ENCODE peak calls at places on chromosomes 6 and 20, in six cellular contexts. K is K562, L is HepG2, O is GM12878, P is GM12891, F is H1. W is an unnamed sample.

GRCh38 chr6:163381118-163381751 is 33.3 kb upstream of the QKI start:
- DNase-seq in K (no peak), L (peak; percentile 28), O (no peak), P (no peak), F (no peak), W (no peak)

GRCh38 chr6:132512638-132513632 is at the start of gene STX7:
- DNase-seq in K (peak; percentile 96), L (peak; percentile 91), O (peak; percentile 48), P (peak; percentile 74), F (peak; percentile 89), W (peak; percentile 75)

GRCh38 chr6:108951351-108951953 is 103.2 kb downstream of the ARMC2 start:
- DNase-seq in K (no peak), L (no peak), O (no peak), P (no peak), F (no peak), W (no peak)

GRCh38 chr6:146224988-146225387 is 196.1 kb downstream of the GRM1 start:
- DNase-seq in K (no peak), L (no peak), O (no peak), P (no peak), F (no peak), W (no peak)

GRCh38 chr6:26224940-26225847 is 138.0 kb downstream of the HFE start:
- DNase-seq in K (no peak), L (no peak), O (no peak), P (no peak), F (peak; percentile 69), W (no peak)

GRCh38 chr6:32081168-32081624 is 27.9 kb downstream of the TNXB start:
- DNase-seq in K (peak; percentile 72), L (no peak), O (no peak), P (no peak), F (no peak), W (no peak)

GRCh38 chr20:45092898-45093297 is 8.0 kb downstream of the KCNS1 start:
- DNase-seq in K (no peak), L (no peak), O (no peak), P (no peak), F (no peak), W (no peak)

GRCh38 chr6:53483423-53484353 is 61.2 kb downstream of the GCLC start:
- DNase-seq in K (peak; percentile 45), L (peak; percentile 26), O (no peak), P (no peak), F (no peak), W (no peak)

GRCh38 chr6:147154454-147154853 is 49.8 kb upstream of the STXBP5 start:
- DNase-seq in K (no peak), L (peak; percentile 9), O (no peak), P (no peak), F (no peak), W (no peak)

GRCh38 chr6:133774356-133774755 is 114.6 kb upstream of the TCF21 start:
- DNase-seq in K (no peak), L (no peak), O (no peak), P (no peak), F (no peak), W (no peak)

GRCh38 chr6:150756170-150756569 is 109.3 kb upstream of the MTHFD1L start:
- DNase-seq in K (no peak), L (no peak), O (no peak), P (no peak), F (no peak), W (no peak)

GRCh38 chr20:25398363-25399037 is 7.9 kb upstream of the ABHD12 start:
- DNase-seq in K (no peak), L (peak; percentile 34), O (no peak), P (no peak), F (no peak), W (no peak)

GRCh38 chr20:23446505-23446904 is 6.2 kb downstream of the CST11 start:
- DNase-seq in K (peak; percentile 43), L (peak; percentile 82), O (peak; percentile 11), P (no peak), F (peak; percentile 88), W (peak; percentile 27)

GRCh38 chr6:88494401-88495140 is 328.4 kb upstream of the CNR1 start:
- DNase-seq in K (no peak), L (no peak), O (peak; percentile 67), P (no peak), F (no peak), W (no peak)

GRCh38 chr6:138307816-138308727 is 69.6 kb upstream of the SMIM28 start:
- DNase-seq in K (peak; percentile 28), L (peak; percentile 13), O (no peak), P (no peak), F (no peak), W (no peak)

GRCh38 chr6:35973670-35974222 is 50.7 kb downstream of the SLC26A8 start:
- DNase-seq in K (peak; percentile 67), L (peak; percentile 93), O (peak; percentile 67), P (peak; percentile 37), F (no peak), W (peak; percentile 36)

GRCh38 chr6:28224131-28225055 is 682 bp upstream of the ZSCAN9 start:
- DNase-seq in K (no peak), L (no peak), O (no peak), P (no peak), F (no peak), W (no peak)

GRCh38 chr6:166575190-166575589 is 11.3 kb downstream of the RAMACL start:
- DNase-seq in K (no peak), L (no peak), O (no peak), P (no peak), F (no peak), W (no peak)

GRCh38 chr20:24660651-24661050 is 191.2 kb downstream of the SYNDIG1 start:
- DNase-seq in K (no peak), L (no peak), O (no peak), P (no peak), F (no peak), W (no peak)

GRCh38 chr20:46689082-46689753 is at the start of gene TP53RK:
- DNase-seq in K (peak; percentile 97), L (peak; percentile 81), O (peak; percentile 97), P (peak; percentile 80), F (peak; percentile 96), W (peak; percentile 79)
- TF ChIP-seq POLR2AphosphoS5 in K (peak; percentile 69), L (peak; percentile 92), O (peak; percentile 79), P (peak; percentile 67), F (peak; percentile 78), W (peak; percentile 42)

DNA sequence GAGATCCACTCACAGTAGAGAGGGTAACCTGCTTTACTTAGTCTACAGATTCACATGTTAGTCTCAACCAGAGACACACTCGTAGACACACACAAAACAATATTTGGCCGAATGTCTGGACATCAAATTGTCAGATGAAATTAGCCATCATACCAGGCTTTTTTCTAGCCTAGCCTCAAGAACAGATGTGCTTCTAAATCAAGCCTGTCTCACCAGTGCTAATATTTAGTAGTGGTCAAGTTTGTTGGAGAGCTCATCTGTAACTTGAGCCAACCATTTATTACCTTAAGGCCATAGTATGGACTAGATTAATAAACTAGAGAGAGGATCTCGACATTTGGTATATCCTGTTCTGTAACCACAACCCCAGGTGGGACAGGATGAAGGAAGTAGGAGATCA is 1118.8 kb upstream of the MAP3K7 start:
- DNase-seq in K (no peak), L (no peak), O (no peak), P (no peak), F (no peak), W (no peak)
- TF ChIP-seq TAF1 in K (no peak), L (no peak), O (no peak), P (no peak), F (no peak), W (no peak)

DNA sequence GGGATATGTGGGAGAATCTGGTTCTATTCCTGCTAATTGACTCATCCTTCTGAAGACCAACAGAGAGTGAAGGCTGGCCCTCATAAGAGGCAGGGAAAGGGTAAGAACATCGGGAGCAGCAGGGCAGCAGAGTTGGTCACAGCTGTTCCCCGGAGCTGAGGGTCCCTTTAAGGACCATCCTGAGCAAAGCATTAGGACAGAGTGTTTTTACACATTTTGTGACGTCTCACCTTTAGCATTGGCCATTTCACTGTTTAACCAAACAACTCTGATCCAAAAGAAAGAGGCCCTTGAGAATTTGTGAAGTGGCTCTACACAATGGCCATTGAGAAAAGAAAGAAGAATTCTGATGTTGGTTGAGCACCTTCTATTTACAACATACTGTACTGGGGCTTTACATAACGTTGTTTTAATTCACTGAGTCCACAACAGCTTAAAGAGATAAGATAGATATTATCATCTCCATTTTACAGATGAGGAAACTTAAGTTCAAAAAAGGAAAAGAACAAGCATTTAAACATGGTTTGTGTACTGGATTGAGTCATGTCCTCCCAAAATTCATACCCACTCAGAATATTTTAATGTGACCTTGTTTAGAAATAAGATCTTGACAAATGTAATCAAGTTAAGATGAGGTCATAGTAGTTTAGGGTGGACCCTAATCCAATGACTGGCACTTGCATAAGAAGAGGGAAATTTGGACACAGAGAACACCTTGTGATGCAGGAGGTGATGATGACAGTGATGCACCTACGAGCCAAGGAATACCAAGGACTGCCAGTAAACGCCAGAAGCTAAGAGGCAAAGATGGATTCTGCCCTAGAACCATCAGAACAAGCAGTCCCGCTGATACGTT is 62.0 kb downstream of the VGLL2 start:
- DNase-seq in K (no peak), L (no peak), O (no peak), P (no peak), F (no peak), W (no peak)
- TF ChIP-seq POLR2A in K (no peak), L (no peak), O (no peak), P (no peak), F (no peak), W (no peak)

GRCh38 chr6:43926644-43927524 is 156.9 kb downstream of the VEGFA start:
- DNase-seq in K (peak; percentile 90), L (peak; percentile 90), O (no peak), P (no peak), F (no peak), W (no peak)

GRCh38 chr6:43921548-43922422 is 151.8 kb downstream of the VEGFA start:
- DNase-seq in K (no peak), L (no peak), O (no peak), P (no peak), F (no peak), W (no peak)

GRCh38 chr6:43923376-43924221 is 153.6 kb downstream of the VEGFA start:
- DNase-seq in K (no peak), L (no peak), O (no peak), P (no peak), F (no peak), W (no peak)

GRCh38 chr6:43922423-43923375 is 152.7 kb downstream of the VEGFA start:
- DNase-seq in K (no peak), L (no peak), O (no peak), P (no peak), F (no peak), W (no peak)

GRCh38 chr6:43924222-43924702 is 154.3 kb downstream of the VEGFA start:
- DNase-seq in K (no peak), L (no peak), O (peak; percentile 21), P (no peak), F (no peak), W (no peak)
- TF ChIP-seq POLR2AphosphoS5 in K (no peak), L (no peak), O (no peak), P (no peak), F (no peak), W (no peak)

DNA sequence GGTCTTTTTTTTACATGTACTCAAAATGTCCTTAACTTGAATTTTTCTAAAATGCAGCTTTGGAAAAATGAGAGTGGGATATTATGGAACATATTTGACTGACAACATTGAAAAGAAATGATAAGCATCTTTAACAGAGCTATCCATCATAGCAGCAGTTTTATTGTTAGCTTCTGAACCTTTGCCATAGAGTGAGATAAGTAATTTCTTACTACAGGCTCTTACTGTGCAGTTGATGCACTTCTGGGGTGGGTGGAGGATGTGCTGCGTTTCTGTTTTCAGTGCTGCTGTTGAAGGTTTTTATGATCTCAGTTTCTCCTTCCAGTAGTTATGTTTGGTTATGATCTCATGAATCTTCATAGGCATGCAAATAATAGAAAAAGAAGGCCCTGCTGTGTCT is 267.0 kb downstream of the TMEM242 start:
- DNase-seq in K (no peak), L (no peak), O (no peak), P (no peak), F (no peak), W (no peak)
- TF ChIP-seq TAF1 in K (no peak), L (no peak), O (no peak), P (no peak), F (no peak), W (no peak)

W was measured in GM12892.